ENCODE peak calls at places on chromosome 21, in four cellular contexts. Z is CD8-positive, alpha-beta T cell; N is aorta; H is Panc1. D is an unnamed sample.

GRCh38 chr21:46027855-46028493 is 46.4 kb downstream of the COL6A1 start:
- ATAC-seq in Z (no peak), H (no peak), N (peak; percentile 62), D (no peak)

GRCh38 chr21:34796518-34797201 is 127.9 kb downstream of the CLIC6 start:
- ATAC-seq in Z (no peak), N (no peak), H (no peak), D (no peak)

GRCh38 chr21:39221282-39221996 is 38.2 kb upstream of the PSMG1 start:
- ATAC-seq in Z (no peak), H (no peak), N (no peak), D (no peak)

GRCh38 chr21:45655071-45655470 is 11.5 kb downstream of the PCBP3 start:
- ATAC-seq in H (no peak), N (no peak), Z (no peak), D (peak; percentile 14)

GRCh38 chr21:14737278-14737677 is 191.2 kb upstream of the SAMSN1 start:
- ATAC-seq in H (no peak), N (no peak), Z (no peak), D (no peak)

GRCh38 chr21:41847066-41847804 is 31.9 kb downstream of the PRDM15 start:
- ATAC-seq in N (no peak), Z (no peak), H (no peak), D (no peak)

GRCh38 chr21:31222142-31222541 is 121.9 kb downstream of the TIAM1 start:
- ATAC-seq in Z (no peak), N (no peak), H (no peak), D (no peak)

GRCh38 chr21:42834730-42835191 is 44.6 kb downstream of the WDR4 start:
- ATAC-seq in H (no peak), Z (no peak), N (no peak), D (no peak)

GRCh38 chr21:35779167-35779566 is 281.2 kb downstream of the SETD4 start:
- ATAC-seq in Z (no peak), N (no peak), H (no peak), D (no peak)

GRCh38 chr21:20662523-20662922 is 335.7 kb upstream of the NCAM2 start:
- ATAC-seq in Z (no peak), H (no peak), N (no peak), D (no peak)

GRCh38 chr21:30839304-30839703 is 9.7 kb upstream of the KRTAP7-1 start:
- ATAC-seq in Z (no peak), N (no peak), H (no peak), D (peak; percentile 61)

GRCh38 chr21:35508389-35508888 is 459.3 kb upstream of the RUNX1 start:
- ATAC-seq in N (peak; percentile 78), Z (no peak), H (no peak), D (peak; percentile 18)

GRCh38 chr21:41398251-41398650 is 27.8 kb upstream of the MX1 start:
- ATAC-seq in Z (no peak), H (no peak), N (no peak), D (no peak)

GRCh38 chr21:31078796-31079195 is 40.5 kb upstream of the KRTAP19-8 start:
- ATAC-seq in H (no peak), Z (no peak), N (peak; percentile 7), D (peak; percentile 93)

GRCh38 chr21:36985761-36986594 is 19.5 kb upstream of the HLCS start:
- ATAC-seq in H (no peak), Z (peak; percentile 60), N (no peak), D (no peak)

GRCh38 chr21:17799414-17800164 is 19.6 kb downstream of the C21orf91 start:
- ATAC-seq in N (no peak), Z (peak; percentile 61), H (no peak), D (peak; percentile 49)

GRCh38 chr21:14523234-14523633 is 22.9 kb downstream of the SAMSN1 start:
- ATAC-seq in N (no peak), H (no peak), Z (peak; percentile 49), D (peak; percentile 88)

GRCh38 chr21:45208627-45208951 is 79.1 kb downstream of the POFUT2 start:
- ATAC-seq in H (no peak), N (no peak), Z (peak; percentile 55), D (peak; percentile 59)

GRCh38 chr21:39687069-39687468 is 57.9 kb upstream of the IGSF5 start:
- ATAC-seq in N (no peak), H (no peak), Z (no peak), D (no peak)

GRCh38 chr21:32387151-32387550 is 5.7 kb downstream of the URB1 start:
- ATAC-seq in H (no peak), N (no peak), Z (no peak), D (no peak)

GRCh38 chr21:31225713-31226112 is 118.3 kb downstream of the TIAM1 start:
- ATAC-seq in H (no peak), Z (no peak), N (no peak), D (no peak)

D was measured in activated T-helper 17 cell treated with anti-CD3 and anti-CD28 coated beads, Interleukin-2, amount 50 U/mL, for 72 hours.